ENCODE peak calls at places on chromosomes 6 and 20, in seven cellular contexts. One of them, this sample, is unnamed.

GRCh38 chr6:62150048-62150663 is 135.9 kb downstream of the KHDRBS2 start:
- DNase-seq in H54: no peak
- DNase-seq in psoas muscle: no peak
- DNase-seq in T-cell: no peak
- DNase-seq in stimulated activated CD4-positive, alpha-beta T cell treated with anti-CD3 and anti-CD28 coated beads, Interleukin-15, amount 100 ng/mL, for 24 hours: peak; percentile 1
- DNase-seq in HTR-8/SVneo: peak; percentile 7
- DNase-seq in PC-3: peak; percentile 47
- DNase-seq in this sample: no peak

GRCh38 chr20:41524980-41525613 is 93.1 kb downstream of the CHD6 start:
- DNase-seq in H54: no peak
- DNase-seq in psoas muscle: peak; percentile 60
- DNase-seq in T-cell: no peak
- DNase-seq in stimulated activated CD4-positive, alpha-beta T cell treated with anti-CD3 and anti-CD28 coated beads, Interleukin-15, amount 100 ng/mL, for 24 hours: no peak
- DNase-seq in HTR-8/SVneo: no peak
- DNase-seq in PC-3: no peak
- DNase-seq in this sample: no peak

GRCh38 chr6:157490870-157491269 is 109.9 kb downstream of the ZDHHC14 start:
- DNase-seq in H54: no peak
- DNase-seq in psoas muscle: no peak
- DNase-seq in T-cell: no peak
- DNase-seq in stimulated activated CD4-positive, alpha-beta T cell treated with anti-CD3 and anti-CD28 coated beads, Interleukin-15, amount 100 ng/mL, for 24 hours: no peak
- DNase-seq in HTR-8/SVneo: no peak
- DNase-seq in PC-3: no peak
- DNase-seq in this sample: no peak

GRCh38 chr6:44735631-44735963 is 348.1 kb downstream of the CDC5L start:
- DNase-seq in H54: no peak
- DNase-seq in psoas muscle: peak; percentile 47
- DNase-seq in T-cell: no peak
- DNase-seq in stimulated activated CD4-positive, alpha-beta T cell treated with anti-CD3 and anti-CD28 coated beads, Interleukin-15, amount 100 ng/mL, for 24 hours: peak; percentile 53
- DNase-seq in HTR-8/SVneo: no peak
- DNase-seq in PC-3: peak; percentile 54
- DNase-seq in this sample: peak; percentile 35

GRCh38 chr6:167407239-167408064 is 82.6 kb downstream of the TTLL2 start:
- DNase-seq in H54: no peak
- DNase-seq in psoas muscle: no peak
- DNase-seq in T-cell: no peak
- DNase-seq in stimulated activated CD4-positive, alpha-beta T cell treated with anti-CD3 and anti-CD28 coated beads, Interleukin-15, amount 100 ng/mL, for 24 hours: no peak
- DNase-seq in HTR-8/SVneo: no peak
- DNase-seq in PC-3: no peak
- DNase-seq in this sample: no peak

GRCh38 chr20:43190332-43190953 is 737 bp upstream of the PTPRT start:
- DNase-seq in H54: no peak
- DNase-seq in psoas muscle: no peak
- DNase-seq in T-cell: no peak
- DNase-seq in stimulated activated CD4-positive, alpha-beta T cell treated with anti-CD3 and anti-CD28 coated beads, Interleukin-15, amount 100 ng/mL, for 24 hours: no peak
- DNase-seq in HTR-8/SVneo: no peak
- DNase-seq in PC-3: no peak
- DNase-seq in this sample: no peak

GRCh38 chr6:37634238-37634826 is 63.4 kb downstream of the MDGA1 start:
- DNase-seq in H54: no peak
- DNase-seq in psoas muscle: peak; percentile 19
- DNase-seq in T-cell: no peak
- DNase-seq in stimulated activated CD4-positive, alpha-beta T cell treated with anti-CD3 and anti-CD28 coated beads, Interleukin-15, amount 100 ng/mL, for 24 hours: no peak
- DNase-seq in HTR-8/SVneo: no peak
- DNase-seq in PC-3: no peak
- DNase-seq in this sample: no peak

GRCh38 chr6:148044261-148044731 is 298.3 kb upstream of the SASH1 start:
- DNase-seq in H54: no peak
- DNase-seq in psoas muscle: no peak
- DNase-seq in T-cell: no peak
- DNase-seq in stimulated activated CD4-positive, alpha-beta T cell treated with anti-CD3 and anti-CD28 coated beads, Interleukin-15, amount 100 ng/mL, for 24 hours: no peak
- DNase-seq in HTR-8/SVneo: no peak
- DNase-seq in PC-3: peak; percentile 60
- DNase-seq in this sample: no peak

GRCh38 chr6:4914412-4915159 is 89.3 kb downstream of the RPP40 start:
- DNase-seq in H54: no peak
- DNase-seq in psoas muscle: no peak
- DNase-seq in T-cell: peak; percentile 13
- DNase-seq in stimulated activated CD4-positive, alpha-beta T cell treated with anti-CD3 and anti-CD28 coated beads, Interleukin-15, amount 100 ng/mL, for 24 hours: no peak
- DNase-seq in HTR-8/SVneo: peak; percentile 20
- DNase-seq in PC-3: peak; percentile 26
- DNase-seq in this sample: no peak

GRCh38 chr6:29976588-29977424 is 34.5 kb downstream of the HLA-A start:
- DNase-seq in H54: peak; percentile 70
- DNase-seq in psoas muscle: peak; percentile 88
- DNase-seq in T-cell: peak; percentile 33
- DNase-seq in stimulated activated CD4-positive, alpha-beta T cell treated with anti-CD3 and anti-CD28 coated beads, Interleukin-15, amount 100 ng/mL, for 24 hours: peak; percentile 71
- DNase-seq in HTR-8/SVneo: peak; percentile 59
- DNase-seq in PC-3: peak; percentile 80
- DNase-seq in this sample: peak; percentile 65

GRCh38 chr20:14245368-14245970 is 91.9 kb downstream of the FLRT3 start:
- DNase-seq in H54: no peak
- DNase-seq in psoas muscle: no peak
- DNase-seq in T-cell: no peak
- DNase-seq in stimulated activated CD4-positive, alpha-beta T cell treated with anti-CD3 and anti-CD28 coated beads, Interleukin-15, amount 100 ng/mL, for 24 hours: no peak
- DNase-seq in HTR-8/SVneo: no peak
- DNase-seq in PC-3: no peak
- DNase-seq in this sample: no peak

GRCh38 chr6:52510213-52510562 is 66.7 kb downstream of the TRAM2 start:
- DNase-seq in H54: no peak
- DNase-seq in psoas muscle: no peak
- DNase-seq in T-cell: no peak
- DNase-seq in stimulated activated CD4-positive, alpha-beta T cell treated with anti-CD3 and anti-CD28 coated beads, Interleukin-15, amount 100 ng/mL, for 24 hours: no peak
- DNase-seq in HTR-8/SVneo: no peak
- DNase-seq in PC-3: no peak
- DNase-seq in this sample: no peak

GRCh38 chr6:140744648-140745320 is 1370.3 kb upstream of the CITED2 start:
- DNase-seq in H54: no peak
- DNase-seq in psoas muscle: no peak
- DNase-seq in T-cell: no peak
- DNase-seq in stimulated activated CD4-positive, alpha-beta T cell treated with anti-CD3 and anti-CD28 coated beads, Interleukin-15, amount 100 ng/mL, for 24 hours: peak; percentile 1
- DNase-seq in HTR-8/SVneo: no peak
- DNase-seq in PC-3: peak; percentile 67
- DNase-seq in this sample: no peak

GRCh38 chr6:108492131-108492766 is 68.5 kb upstream of the FOXO3 start:
- DNase-seq in H54: no peak
- DNase-seq in psoas muscle: no peak
- DNase-seq in T-cell: no peak
- DNase-seq in stimulated activated CD4-positive, alpha-beta T cell treated with anti-CD3 and anti-CD28 coated beads, Interleukin-15, amount 100 ng/mL, for 24 hours: no peak
- DNase-seq in HTR-8/SVneo: peak; percentile 44
- DNase-seq in PC-3: peak; percentile 57
- DNase-seq in this sample: no peak

GRCh38 chr6:32082951-32083350 is 26.2 kb downstream of the TNXB start:
- DNase-seq in H54: peak; percentile 94
- DNase-seq in psoas muscle: peak; percentile 83
- DNase-seq in T-cell: no peak
- DNase-seq in stimulated activated CD4-positive, alpha-beta T cell treated with anti-CD3 and anti-CD28 coated beads, Interleukin-15, amount 100 ng/mL, for 24 hours: no peak
- DNase-seq in HTR-8/SVneo: no peak
- DNase-seq in PC-3: peak; percentile 96
- DNase-seq in this sample: no peak

GRCh38 chr6:39342692-39343460 is 20.4 kb upstream of the KCNK16 start:
- DNase-seq in H54: no peak
- DNase-seq in psoas muscle: no peak
- DNase-seq in T-cell: no peak
- DNase-seq in stimulated activated CD4-positive, alpha-beta T cell treated with anti-CD3 and anti-CD28 coated beads, Interleukin-15, amount 100 ng/mL, for 24 hours: no peak
- DNase-seq in HTR-8/SVneo: no peak
- DNase-seq in PC-3: no peak
- DNase-seq in this sample: no peak

GRCh38 chr6:125197795-125198269 is 44.3 kb downstream of the TPD52L1 start:
- DNase-seq in H54: peak; percentile 6
- DNase-seq in psoas muscle: peak; percentile 88
- DNase-seq in T-cell: no peak
- DNase-seq in stimulated activated CD4-positive, alpha-beta T cell treated with anti-CD3 and anti-CD28 coated beads, Interleukin-15, amount 100 ng/mL, for 24 hours: no peak
- DNase-seq in HTR-8/SVneo: peak; percentile 9
- DNase-seq in PC-3: peak; percentile 13
- DNase-seq in this sample: no peak

GRCh38 chr6:101537917-101538316 is 144.4 kb downstream of the GRIK2 start:
- DNase-seq in H54: no peak
- DNase-seq in psoas muscle: no peak
- DNase-seq in T-cell: no peak
- DNase-seq in stimulated activated CD4-positive, alpha-beta T cell treated with anti-CD3 and anti-CD28 coated beads, Interleukin-15, amount 100 ng/mL, for 24 hours: no peak
- DNase-seq in HTR-8/SVneo: no peak
- DNase-seq in PC-3: no peak
- DNase-seq in this sample: no peak

GRCh38 chr20:43913291-43914025 is 1.2 kb upstream of the TOX2 start:
- DNase-seq in H54: no peak
- DNase-seq in psoas muscle: no peak
- DNase-seq in T-cell: no peak
- DNase-seq in stimulated activated CD4-positive, alpha-beta T cell treated with anti-CD3 and anti-CD28 coated beads, Interleukin-15, amount 100 ng/mL, for 24 hours: no peak
- DNase-seq in HTR-8/SVneo: no peak
- DNase-seq in PC-3: no peak
- DNase-seq in this sample: no peak

GRCh38 chr6:15517600-15517999 is 145.2 kb downstream of the DTNBP1 start:
- DNase-seq in H54: no peak
- DNase-seq in psoas muscle: no peak
- DNase-seq in T-cell: no peak
- DNase-seq in stimulated activated CD4-positive, alpha-beta T cell treated with anti-CD3 and anti-CD28 coated beads, Interleukin-15, amount 100 ng/mL, for 24 hours: no peak
- DNase-seq in HTR-8/SVneo: no peak
- DNase-seq in PC-3: no peak
- DNase-seq in this sample: no peak

GRCh38 chr20:25437153-25437581 is 29.7 kb downstream of the GINS1 start:
- DNase-seq in H54: no peak
- DNase-seq in psoas muscle: no peak
- DNase-seq in T-cell: no peak
- DNase-seq in stimulated activated CD4-positive, alpha-beta T cell treated with anti-CD3 and anti-CD28 coated beads, Interleukin-15, amount 100 ng/mL, for 24 hours: no peak
- DNase-seq in HTR-8/SVneo: no peak
- DNase-seq in PC-3: no peak
- DNase-seq in this sample: no peak

GRCh38 chr6:21135484-21136005 is 458.0 kb upstream of the SOX4 start:
- DNase-seq in H54: no peak
- DNase-seq in psoas muscle: no peak
- DNase-seq in T-cell: no peak
- DNase-seq in stimulated activated CD4-positive, alpha-beta T cell treated with anti-CD3 and anti-CD28 coated beads, Interleukin-15, amount 100 ng/mL, for 24 hours: no peak
- DNase-seq in HTR-8/SVneo: no peak
- DNase-seq in PC-3: no peak
- DNase-seq in this sample: no peak

GRCh38 chr6:103107985-103108384 is 1714.5 kb downstream of the GRIK2 start:
- DNase-seq in H54: no peak
- DNase-seq in psoas muscle: no peak
- DNase-seq in T-cell: no peak
- DNase-seq in stimulated activated CD4-positive, alpha-beta T cell treated with anti-CD3 and anti-CD28 coated beads, Interleukin-15, amount 100 ng/mL, for 24 hours: no peak
- DNase-seq in HTR-8/SVneo: no peak
- DNase-seq in PC-3: no peak
- DNase-seq in this sample: no peak

GRCh38 chr6:157478926-157479325 is 97.9 kb downstream of the ZDHHC14 start:
- DNase-seq in H54: no peak
- DNase-seq in psoas muscle: no peak
- DNase-seq in T-cell: no peak
- DNase-seq in stimulated activated CD4-positive, alpha-beta T cell treated with anti-CD3 and anti-CD28 coated beads, Interleukin-15, amount 100 ng/mL, for 24 hours: no peak
- DNase-seq in HTR-8/SVneo: no peak
- DNase-seq in PC-3: no peak
- DNase-seq in this sample: no peak